ENCODE peak calls at places on chromosomes 2 and 18, in nine cellular contexts. F is mucosa of descending colon, S is gastrocnemius medialis, P is colonic mucosa, H is astrocyte of the spinal cord, Y is OCI-LY7, L is stomach, M is pancreas, A is tibial nerve. N is an unnamed sample.
A peak's percentile ranks its signal among the peaks of the same experiment; 100 is the strongest.

GRCh38 chr2:36892805-36893204 is 73.5 kb downstream of the STRN start:
- DNase-seq in F (no peak), S (no peak), P (no peak), H (no peak), Y (no peak), L (peak; percentile 32), M (no peak), A (no peak), N (no peak)

GRCh38 chr18:46756559-46757201 is at the start of gene ST8SIA5:
- DNase-seq in F (no peak), S (no peak), P (no peak), H (no peak), Y (no peak), L (no peak), M (no peak), A (no peak), N (no peak)

GRCh38 chr2:74499269-74499939 is at the start of gene LBX2:
- DNase-seq in F (no peak), S (no peak), P (peak; percentile 57), H (peak; percentile 15), Y (no peak), L (no peak), M (no peak), A (no peak), N (peak; percentile 20)

GRCh38 chr2:31259075-31259474 is 25.1 kb downstream of the EHD3 start:
- DNase-seq in F (no peak), S (no peak), P (no peak), H (no peak), Y (no peak), L (no peak), M (no peak), A (no peak), N (no peak)

GRCh38 chr2:1823187-1824169 is 79.2 kb upstream of the PXDN start:
- DNase-seq in F (no peak), S (no peak), P (no peak), H (no peak), Y (no peak), L (no peak), M (no peak), A (no peak), N (no peak)

GRCh38 chr2:188518391-188518790 is 226.7 kb downstream of the GULP1 start:
- DNase-seq in F (no peak), S (no peak), P (no peak), H (peak; percentile 32), Y (no peak), L (no peak), M (no peak), A (no peak), N (peak; percentile 58)

GRCh38 chr2:172408143-172408766 is 19.1 kb upstream of the ITGA6 start:
- DNase-seq in F (no peak), S (no peak), P (no peak), H (no peak), Y (no peak), L (no peak), M (no peak), A (no peak), N (no peak)

GRCh38 chr2:43126817-43127207 is 99.6 kb downstream of the ZFP36L2 start:
- DNase-seq in F (no peak), S (no peak), P (no peak), H (no peak), Y (no peak), L (no peak), M (no peak), A (no peak), N (no peak)

GRCh38 chr18:3008546-3008945 is 4.4 kb downstream of the LPIN2 start:
- DNase-seq in F (no peak), S (no peak), P (no peak), H (peak; percentile 85), Y (no peak), L (no peak), M (no peak), A (no peak), N (peak; percentile 46)

GRCh38 chr18:67600181-67600631 is 83.7 kb upstream of the DSEL start:
- DNase-seq in F (no peak), S (no peak), P (no peak), H (peak; percentile 69), Y (no peak), L (no peak), M (no peak), A (no peak), N (peak; percentile 58)

GRCh38 chr2:169362346-169363026 is at the start of gene LRP2:
- DNase-seq in F (peak; percentile 38), S (no peak), P (peak; percentile 24), H (peak; percentile 3), Y (no peak), L (no peak), M (peak; percentile 3), A (no peak), N (no peak)

GRCh38 chr2:64447317-64448060 is 6.5 kb upstream of the LGALSL start:
- DNase-seq in F (no peak), S (no peak), P (no peak), H (no peak), Y (no peak), L (no peak), M (no peak), A (peak; percentile 17), N (peak; percentile 53)

GRCh38 chr2:30421551-30422436 is 25.3 kb upstream of the LCLAT1 start:
- DNase-seq in F (no peak), S (no peak), P (no peak), H (peak; percentile 92), Y (no peak), L (no peak), M (no peak), A (no peak), N (peak; percentile 71)

GRCh38 chr2:201860541-201861154 is 54.3 kb downstream of the CDK15 start:
- DNase-seq in F (no peak), S (peak; percentile 9), P (peak; percentile 46), H (peak; percentile 88), Y (peak; percentile 64), L (peak; percentile 40), M (peak; percentile 12), A (peak; percentile 84), N (peak; percentile 84)

GRCh38 chr18:48666613-48667012 is 127.8 kb downstream of the CTIF start:
- DNase-seq in F (no peak), S (no peak), P (no peak), H (no peak), Y (no peak), L (no peak), M (no peak), A (no peak), N (no peak)

GRCh38 chr18:48668466-48669179 is 129.8 kb downstream of the CTIF start:
- DNase-seq in F (no peak), S (no peak), P (no peak), H (no peak), Y (no peak), L (no peak), M (no peak), A (no peak), N (no peak)

GRCh38 chr18:48665654-48666053 is 126.8 kb downstream of the CTIF start:
- DNase-seq in F (no peak), S (no peak), P (no peak), H (no peak), Y (no peak), L (no peak), M (no peak), A (no peak), N (no peak)

GRCh38 chr18:48669180-48669675 is 130.4 kb downstream of the CTIF start:
- DNase-seq in F (no peak), S (no peak), P (no peak), H (no peak), Y (no peak), L (no peak), M (no peak), A (no peak), N (no peak)

GRCh38 chr18:48667276-48668254 is 128.7 kb downstream of the CTIF start:
- DNase-seq in F (no peak), S (no peak), P (no peak), H (peak; percentile 46), Y (peak; percentile 27), L (no peak), M (no peak), A (no peak), N (no peak)
- TF ChIP-seq CTCF in F (no peak), S (no peak), P (peak; percentile 22), H (peak; percentile 51), Y (peak; percentile 31), L (no peak), M (no peak), A (peak; percentile 29), N (peak; percentile 33)

GRCh38 chr18:24428709-24429108 is 2.2 kb downstream of the IMPACT start:
- DNase-seq in F (no peak), S (no peak), P (no peak), H (no peak), Y (no peak), L (no peak), M (no peak), A (no peak), N (no peak)

GRCh38 chr18:24429188-24429587 is 2.7 kb downstream of the IMPACT start:
- DNase-seq in F (no peak), S (no peak), P (no peak), H (no peak), Y (no peak), L (no peak), M (no peak), A (no peak), N (no peak)

GRCh38 chr18:24426398-24427294 is at the start of gene IMPACT:
- DNase-seq in F (peak; percentile 92), S (peak; percentile 50), P (peak; percentile 79), H (peak; percentile 78), Y (no peak), L (peak; percentile 85), M (peak; percentile 77), A (peak; percentile 47), N (peak; percentile 83)

GRCh38 chr18:24426073-24426397 is 435 bp upstream of the IMPACT start:
- DNase-seq in F (no peak), S (no peak), P (no peak), H (no peak), Y (no peak), L (no peak), M (no peak), A (no peak), N (no peak)

DNA sequence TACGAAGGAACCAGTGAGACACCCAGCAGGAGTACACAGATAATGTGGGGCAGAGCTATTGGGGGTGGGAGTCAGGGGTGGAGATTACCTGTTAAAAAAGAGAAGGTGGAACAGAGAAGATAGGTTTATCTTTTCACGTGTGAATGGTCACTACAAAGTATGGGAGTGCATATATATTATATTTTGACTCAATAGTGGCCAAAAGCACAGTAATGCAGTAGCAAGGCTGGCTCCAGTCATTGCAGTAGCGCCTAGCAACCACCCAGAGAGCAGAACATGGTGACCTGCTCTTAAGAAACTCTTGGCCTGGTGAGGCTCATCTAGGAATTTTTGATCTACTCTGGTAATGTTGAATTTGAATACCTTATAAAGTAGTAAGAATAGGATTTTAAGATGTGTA is 1.0 kb downstream of the IMPACT start:
- DNase-seq in F (no peak), S (no peak), P (no peak), H (peak; percentile 7), Y (no peak), L (no peak), M (no peak), A (no peak), N (peak; percentile 34)
- H3K4me3 ChIP-seq in F (no peak overlapping the region), S (peak overlapping the region; percentile 77), P (peak overlapping the region; percentile 96), H (peak overlapping the region; percentile 52), Y (no peak overlapping the region), L (peak overlapping the region; percentile 85), M (peak overlapping the region; percentile 62), A (no peak overlapping the region), N (peak overlapping the region; percentile 75)

GRCh38 chr2:229974271-229974670 is 52.0 kb downstream of the FBXO36 start:
- DNase-seq in F (no peak), S (no peak), P (no peak), H (peak; percentile 6), Y (no peak), L (no peak), M (no peak), A (peak; percentile 5), N (peak; percentile 89)
- TF ChIP-seq CTCF in F (no peak), S (no peak), P (no peak), H (no peak), Y (no peak), L (no peak), M (no peak), A (no peak), N (peak; percentile 40)

GRCh38 chr18:51193621-51194287 is 3.7 kb downstream of the MEX3C start:
- DNase-seq in F (no peak), S (no peak), P (no peak), H (peak; percentile 52), Y (no peak), L (no peak), M (no peak), A (no peak), N (peak; percentile 31)
- H3K4me3 ChIP-seq in F (no peak overlapping the region), S (no peak overlapping the region), P (no peak overlapping the region), H (peak overlapping the region; percentile 22), Y (peak overlapping the region; percentile 92), L (peak overlapping the region; percentile 93), M (no peak overlapping the region), A (no peak overlapping the region), N (peak overlapping the region; percentile 81)

N was measured in fibroblast of pulmonary artery.